ENCODE peak calls at places on chromosomes 13 and 19, in nine cellular contexts. X is SHP77; T is astrocyte of the hippocampus; W is thoracic aorta; H is stimulated activated CD4-positive, alpha-beta T cell treated with anti-CD3 and anti-CD28 coated beads, Interleukin-12 subunit alpha, Interleukin-12 subunit beta, amount 100 ng/mL, for 24 hours; R is iPS-NIHi11; J is stimulated activated CD8-positive, alpha-beta memory T cell treated with anti-CD3 and anti-CD28 coated beads, Interleukin-2, amount 100 ng/mL, for 1 hour; K is IMR-90; I is cardiac fibroblast. B is an unnamed sample.

GRCh38 chr19:58346961-58347929 is 6.0 kb downstream of the A1BG start:
- DNase-seq in W (no peak), K (peak; percentile 63), X (peak; percentile 25), J (peak; percentile 39), R (peak; percentile 99), I (peak; percentile 66), H (peak; percentile 50), T (peak; percentile 89), B (peak; percentile 93)

GRCh38 chr13:38308736-38309135 is 40.9 kb upstream of the UFM1 start:
- DNase-seq in X (no peak), H (no peak), K (peak; percentile 63), J (no peak), T (peak; percentile 12), W (no peak), R (no peak), I (peak; percentile 89), B (no peak)

GRCh38 chr13:45243072-45243471 is 42.2 kb upstream of the KCTD4 start:
- DNase-seq in I (no peak), J (no peak), K (no peak), W (no peak), T (no peak), H (no peak), R (no peak), X (no peak), B (no peak)

GRCh38 chr13:48009298-48009697 is 8.2 kb upstream of the SUCLA2 start:
- DNase-seq in W (no peak), K (peak; percentile 51), X (no peak), J (no peak), R (peak; percentile 6), I (peak; percentile 89), H (no peak), T (peak; percentile 73), B (no peak)

GRCh38 chr13:40026174-40026585 is 370.7 kb downstream of the COG6 start:
- DNase-seq in J (no peak), H (peak; percentile 53), I (peak; percentile 12), X (no peak), R (no peak), K (peak; percentile 11), T (peak; percentile 48), W (no peak), B (no peak)

GRCh38 chr19:38839816-38840582 is 8.4 kb upstream of the ECH1 start:
- DNase-seq in T (peak; percentile 36), X (no peak), W (no peak), H (no peak), I (no peak), J (no peak), K (peak; percentile 40), R (no peak), B (no peak)

GRCh38 chr19:44623080-44623479 is 9.7 kb downstream of the IGSF23 start:
- DNase-seq in T (peak; percentile 26), R (no peak), H (no peak), W (no peak), X (no peak), I (peak; percentile 65), J (no peak), K (peak; percentile 45), B (no peak)

GRCh38 chr13:48235100-48235813 is 2.3 kb downstream of the ITM2B start:
- DNase-seq in H (no peak), I (peak; percentile 63), J (no peak), R (peak; percentile 24), W (no peak), T (peak; percentile 82), K (peak; percentile 25), X (no peak), B (peak; percentile 90)

GRCh38 chr19:44807652-44808462 is 1.0 kb upstream of the BCAM start:
- DNase-seq in I (peak; percentile 35), X (peak; percentile 42), K (peak; percentile 34), R (peak; percentile 92), W (no peak), T (peak; percentile 78), J (no peak), H (no peak), B (peak; percentile 97)

GRCh38 chr13:65093352-65093751 is 2136.8 kb downstream of the PCDH9 start:
- DNase-seq in J (no peak), K (no peak), I (no peak), X (no peak), R (no peak), T (no peak), H (no peak), W (no peak), B (no peak)

GRCh38 chr13:110409581-110409992 is 102.5 kb downstream of the COL4A2 start:
- DNase-seq in J (no peak), T (peak; percentile 94), H (no peak), K (peak; percentile 68), R (no peak), X (no peak), I (peak; percentile 90), W (no peak), B (peak; percentile 94)

B was measured in islet precursor cell.